ENCODE peak calls at places on chromosomes 6 and 20, in eight cellular contexts. One of them, this sample, is unnamed.
A peak's percentile ranks its signal among the peaks of the same experiment; 100 is the strongest.

GRCh38 chr6:147381734-147382133 is 126.8 kb upstream of the SAMD5 start:
- DNase-seq in heart right ventricle: no peak
- DNase-seq in AG04450: peak; percentile 11
- DNase-seq in tibial artery: no peak
- DNase-seq in GM12865: no peak
- DNase-seq in GM20000: no peak
- DNase-seq in foreskin keratinocyte: no peak
- DNase-seq in dorsolateral prefrontal cortex: no peak
- DNase-seq in this sample: no peak

GRCh38 chr6:33851959-33852358 is 48.2 kb upstream of the MLN start:
- DNase-seq in GM20000: no peak
- DNase-seq in tibial artery: no peak
- DNase-seq in dorsolateral prefrontal cortex: no peak
- DNase-seq in heart right ventricle: no peak
- DNase-seq in GM12865: peak; percentile 38
- DNase-seq in AG04450: no peak
- DNase-seq in foreskin keratinocyte: no peak
- DNase-seq in this sample: no peak

GRCh38 chr6:41591859-41592502 is 45.8 kb downstream of the FOXP4 start:
- DNase-seq in AG04450: peak; percentile 27
- DNase-seq in dorsolateral prefrontal cortex: peak; percentile 79
- DNase-seq in heart right ventricle: peak; percentile 72
- DNase-seq in GM12865: peak; percentile 70
- DNase-seq in foreskin keratinocyte: no peak
- DNase-seq in GM20000: peak; percentile 93
- DNase-seq in tibial artery: peak; percentile 72
- DNase-seq in this sample: peak; percentile 92

GRCh38 chr6:138493413-138493812 is 5.9 kb downstream of the NHSL1 start:
- DNase-seq in AG04450: no peak
- DNase-seq in heart right ventricle: no peak
- DNase-seq in GM20000: no peak
- DNase-seq in foreskin keratinocyte: peak; percentile 83
- DNase-seq in tibial artery: no peak
- DNase-seq in GM12865: no peak
- DNase-seq in dorsolateral prefrontal cortex: no peak
- DNase-seq in this sample: no peak

GRCh38 chr20:40323411-40323810 is 365.6 kb downstream of the MAFB start:
- DNase-seq in GM12865: no peak
- DNase-seq in AG04450: no peak
- DNase-seq in heart right ventricle: no peak
- DNase-seq in foreskin keratinocyte: no peak
- DNase-seq in GM20000: no peak
- DNase-seq in tibial artery: no peak
- DNase-seq in dorsolateral prefrontal cortex: no peak
- DNase-seq in this sample: no peak

GRCh38 chr6:11609324-11610071 is 71.9 kb downstream of the TMEM170B start:
- DNase-seq in dorsolateral prefrontal cortex: no peak
- DNase-seq in GM12865: no peak
- DNase-seq in AG04450: no peak
- DNase-seq in heart right ventricle: peak; percentile 45
- DNase-seq in tibial artery: peak; percentile 45
- DNase-seq in foreskin keratinocyte: no peak
- DNase-seq in GM20000: no peak
- DNase-seq in this sample: no peak

GRCh38 chr6:166444446-166444845 is 61.7 kb upstream of the MPC1 start:
- DNase-seq in foreskin keratinocyte: no peak
- DNase-seq in GM20000: no peak
- DNase-seq in AG04450: no peak
- DNase-seq in GM12865: no peak
- DNase-seq in heart right ventricle: no peak
- DNase-seq in tibial artery: no peak
- DNase-seq in dorsolateral prefrontal cortex: no peak
- DNase-seq in this sample: no peak

GRCh38 chr6:116596815-116597214 is 19.5 kb upstream of the RSPH4A start:
- DNase-seq in GM12865: no peak
- DNase-seq in dorsolateral prefrontal cortex: no peak
- DNase-seq in GM20000: no peak
- DNase-seq in foreskin keratinocyte: no peak
- DNase-seq in heart right ventricle: no peak
- DNase-seq in tibial artery: no peak
- DNase-seq in AG04450: no peak
- DNase-seq in this sample: no peak

GRCh38 chr6:72322778-72323177 is 299.1 kb upstream of the KCNQ5 start:
- DNase-seq in GM20000: no peak
- DNase-seq in GM12865: no peak
- DNase-seq in AG04450: no peak
- DNase-seq in tibial artery: no peak
- DNase-seq in heart right ventricle: no peak
- DNase-seq in foreskin keratinocyte: no peak
- DNase-seq in dorsolateral prefrontal cortex: no peak
- DNase-seq in this sample: no peak

GRCh38 chr6:138084904-138085838 is 22.0 kb downstream of the PERP start:
- DNase-seq in heart right ventricle: no peak
- DNase-seq in tibial artery: no peak
- DNase-seq in AG04450: no peak
- DNase-seq in dorsolateral prefrontal cortex: no peak
- DNase-seq in GM12865: no peak
- DNase-seq in foreskin keratinocyte: no peak
- DNase-seq in GM20000: no peak
- DNase-seq in this sample: no peak

GRCh38 chr6:148649454-148649963 is 97.3 kb upstream of the UST start:
- DNase-seq in heart right ventricle: no peak
- DNase-seq in GM20000: no peak
- DNase-seq in AG04450: no peak
- DNase-seq in dorsolateral prefrontal cortex: no peak
- DNase-seq in tibial artery: no peak
- DNase-seq in GM12865: no peak
- DNase-seq in foreskin keratinocyte: no peak
- DNase-seq in this sample: no peak
- TF ChIP-seq CTCF in heart right ventricle: no peak
- TF ChIP-seq CTCF in GM20000: no peak
- TF ChIP-seq CTCF in AG04450: no peak
- TF ChIP-seq CTCF in dorsolateral prefrontal cortex: no peak
- TF ChIP-seq CTCF in tibial artery: no peak
- TF ChIP-seq CTCF in GM12865: no peak
- TF ChIP-seq CTCF in foreskin keratinocyte: no peak
- TF ChIP-seq CTCF in this sample: no peak

DNA sequence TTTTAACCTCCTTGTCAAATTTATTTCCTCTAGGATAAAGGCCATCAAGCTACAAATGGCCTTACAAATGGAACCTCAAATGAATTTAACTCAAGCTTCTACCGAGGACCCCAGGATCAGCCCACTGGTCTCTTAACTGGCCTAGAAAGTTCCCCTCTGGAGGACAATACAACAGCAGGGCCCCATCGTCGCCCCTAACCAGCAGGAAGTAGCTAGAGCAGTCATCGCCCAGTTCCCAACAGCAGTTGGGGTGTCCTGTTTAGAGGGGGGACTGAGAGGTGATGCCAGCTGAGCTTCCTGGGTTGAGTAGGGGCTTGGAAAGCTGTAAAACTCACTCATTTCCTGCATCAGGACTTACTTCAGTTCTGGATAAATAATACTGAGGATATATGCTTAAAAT is 25.6 kb downstream of the CEP85L start:
- DNase-seq in GM12865: no peak
- DNase-seq in foreskin keratinocyte: no peak
- DNase-seq in AG04450: no peak
- DNase-seq in heart right ventricle: no peak
- DNase-seq in GM20000: no peak
- DNase-seq in dorsolateral prefrontal cortex: no peak
- DNase-seq in tibial artery: no peak
- DNase-seq in this sample: no peak
- TF ChIP-seq CTCF in GM12865: no peak
- TF ChIP-seq CTCF in foreskin keratinocyte: no peak
- TF ChIP-seq CTCF in AG04450: no peak
- TF ChIP-seq CTCF in heart right ventricle: no peak
- TF ChIP-seq CTCF in GM20000: no peak
- TF ChIP-seq CTCF in dorsolateral prefrontal cortex: no peak
- TF ChIP-seq CTCF in tibial artery: no peak
- TF ChIP-seq CTCF in this sample: no peak

DNA sequence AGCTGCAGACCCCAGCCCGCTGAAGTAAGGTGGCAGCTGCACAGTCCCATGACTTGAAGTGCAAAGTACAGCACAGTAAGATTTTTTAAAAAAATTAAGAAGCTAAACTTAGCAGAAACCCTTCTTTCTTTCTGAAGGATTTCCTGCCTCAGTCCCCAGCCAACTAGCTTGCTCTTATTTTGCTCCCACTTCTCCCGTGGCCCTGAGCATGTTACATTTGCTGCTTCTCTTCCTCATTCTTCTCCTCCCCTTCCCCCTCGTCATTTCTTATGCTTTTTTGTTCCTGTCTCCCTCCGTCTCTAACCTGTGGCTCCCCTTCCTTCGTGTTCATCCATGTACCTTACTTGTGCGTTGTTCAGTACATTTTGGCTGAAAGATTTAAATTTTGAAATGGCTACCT is 123.0 kb downstream of the SASH1 start:
- DNase-seq in tibial artery: no peak
- DNase-seq in heart right ventricle: no peak
- DNase-seq in AG04450: no peak
- DNase-seq in dorsolateral prefrontal cortex: no peak
- DNase-seq in GM12865: no peak
- DNase-seq in foreskin keratinocyte: no peak
- DNase-seq in GM20000: no peak
- DNase-seq in this sample: no peak
- TF ChIP-seq CTCF in tibial artery: no peak
- TF ChIP-seq CTCF in heart right ventricle: no peak
- TF ChIP-seq CTCF in AG04450: no peak
- TF ChIP-seq CTCF in dorsolateral prefrontal cortex: no peak
- TF ChIP-seq CTCF in GM12865: no peak
- TF ChIP-seq CTCF in foreskin keratinocyte: no peak
- TF ChIP-seq CTCF in GM20000: no peak
- TF ChIP-seq CTCF in this sample: no peak

GRCh38 chr6:99331531-99331930 is 17.9 kb downstream of the FAXC start:
- DNase-seq in AG04450: no peak
- DNase-seq in GM20000: no peak
- DNase-seq in tibial artery: no peak
- DNase-seq in heart right ventricle: no peak
- DNase-seq in dorsolateral prefrontal cortex: no peak
- DNase-seq in foreskin keratinocyte: no peak
- DNase-seq in GM12865: no peak
- DNase-seq in this sample: no peak
- TF ChIP-seq CTCF in AG04450: no peak
- TF ChIP-seq CTCF in GM20000: no peak
- TF ChIP-seq CTCF in tibial artery: no peak
- TF ChIP-seq CTCF in heart right ventricle: no peak
- TF ChIP-seq CTCF in dorsolateral prefrontal cortex: no peak
- TF ChIP-seq CTCF in foreskin keratinocyte: no peak
- TF ChIP-seq CTCF in GM12865: no peak
- TF ChIP-seq CTCF in this sample: no peak

DNA sequence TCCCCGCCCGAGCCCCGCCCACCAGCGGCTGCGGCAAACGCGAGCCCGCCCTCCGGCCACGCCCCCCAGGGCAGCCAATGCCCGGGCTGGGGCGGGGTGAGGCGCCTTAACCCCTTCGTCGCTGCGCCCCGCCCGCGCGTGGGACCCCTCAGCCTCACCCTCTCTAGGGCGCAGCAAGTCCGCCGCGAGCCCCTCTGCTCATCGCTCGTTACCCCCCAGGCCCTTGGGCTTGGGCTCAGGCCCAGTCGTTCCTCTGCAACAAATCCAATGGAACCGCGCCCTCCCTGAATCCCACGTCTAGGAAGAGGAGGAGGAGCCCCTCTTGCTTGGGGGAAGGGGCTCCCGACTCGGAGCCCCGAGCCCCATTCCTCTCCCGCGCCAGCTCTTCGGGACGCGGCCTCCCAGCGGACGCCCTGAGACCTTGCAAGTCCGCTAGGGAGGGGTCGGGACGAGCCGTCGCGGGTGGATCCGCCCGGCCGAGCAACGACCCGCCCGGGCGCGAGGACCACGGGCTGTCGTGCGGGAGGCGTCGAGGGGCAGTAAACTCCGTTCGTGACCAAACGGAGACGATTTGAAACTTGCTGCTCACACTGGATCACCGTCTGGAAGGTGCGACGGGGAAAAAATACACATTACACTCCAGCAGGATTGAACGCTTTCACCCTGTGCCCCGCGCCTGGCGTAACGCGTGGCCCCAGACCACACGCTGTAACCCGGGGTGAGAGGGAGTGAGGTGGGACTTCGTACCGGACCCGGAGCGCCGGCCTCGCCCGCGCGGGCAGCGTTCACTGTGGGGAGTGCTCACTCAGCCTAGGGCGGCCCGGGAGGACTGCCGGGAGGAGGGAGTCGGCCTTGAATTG is 463 bp upstream of the LZTS3 start:
- DNase-seq in GM12865: peak; percentile 85
- DNase-seq in dorsolateral prefrontal cortex: peak; percentile 93
- DNase-seq in tibial artery: peak; percentile 84
- DNase-seq in foreskin keratinocyte: peak; percentile 32
- DNase-seq in GM20000: peak; percentile 99
- DNase-seq in AG04450: peak; percentile 23
- DNase-seq in heart right ventricle: peak; percentile 94
- DNase-seq in this sample: peak; percentile 99
- TF ChIP-seq CTCF in GM12865: no peak
- TF ChIP-seq CTCF in dorsolateral prefrontal cortex: no peak
- TF ChIP-seq CTCF in tibial artery: peak; percentile 28
- TF ChIP-seq CTCF in foreskin keratinocyte: peak; percentile 8
- TF ChIP-seq CTCF in GM20000: peak; percentile 12
- TF ChIP-seq CTCF in AG04450: no peak
- TF ChIP-seq CTCF in heart right ventricle: no peak
- TF ChIP-seq CTCF in this sample: no peak

DNA sequence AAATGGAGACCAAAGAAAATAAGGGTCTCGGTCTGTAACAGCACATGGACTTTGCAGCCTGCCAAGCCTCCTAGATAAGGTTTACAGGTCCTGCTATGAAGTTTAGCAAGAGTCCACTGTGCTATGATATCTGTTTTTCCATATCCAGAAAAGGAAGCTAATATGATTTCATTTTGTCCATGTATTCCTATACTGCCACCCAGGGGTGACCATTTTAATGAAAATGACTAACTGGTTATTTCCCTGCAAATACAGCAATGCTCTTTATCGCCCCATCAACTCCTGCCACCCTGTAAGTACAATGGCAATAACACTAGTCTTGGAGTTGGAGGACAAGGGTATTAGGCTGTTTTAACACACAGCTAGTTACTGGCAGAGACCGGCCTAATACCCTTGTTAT is 115.2 kb upstream of the GLP1R start:
- DNase-seq in GM12865: peak; percentile 1
- DNase-seq in GM20000: peak; percentile 9
- DNase-seq in tibial artery: no peak
- DNase-seq in foreskin keratinocyte: peak; percentile 6
- DNase-seq in AG04450: no peak
- DNase-seq in heart right ventricle: no peak
- DNase-seq in dorsolateral prefrontal cortex: no peak
- DNase-seq in this sample: no peak
- TF ChIP-seq CTCF in GM12865: peak; percentile 11
- TF ChIP-seq CTCF in GM20000: no peak
- TF ChIP-seq CTCF in tibial artery: no peak
- TF ChIP-seq CTCF in foreskin keratinocyte: peak; percentile 68
- TF ChIP-seq CTCF in AG04450: peak; percentile 25
- TF ChIP-seq CTCF in heart right ventricle: no peak
- TF ChIP-seq CTCF in dorsolateral prefrontal cortex: peak; percentile 25
- TF ChIP-seq CTCF in this sample: peak; percentile 13

GRCh38 chr20:53786445-53787267 is 193.0 kb upstream of the ZNF217 start:
- DNase-seq in tibial artery: no peak
- DNase-seq in GM20000: no peak
- DNase-seq in GM12865: no peak
- DNase-seq in AG04450: no peak
- DNase-seq in foreskin keratinocyte: no peak
- DNase-seq in dorsolateral prefrontal cortex: no peak
- DNase-seq in heart right ventricle: no peak
- DNase-seq in this sample: no peak
- TF ChIP-seq CTCF in tibial artery: no peak
- TF ChIP-seq CTCF in GM20000: no peak
- TF ChIP-seq CTCF in GM12865: no peak
- TF ChIP-seq CTCF in AG04450: no peak
- TF ChIP-seq CTCF in foreskin keratinocyte: peak; percentile 30
- TF ChIP-seq CTCF in dorsolateral prefrontal cortex: no peak
- TF ChIP-seq CTCF in heart right ventricle: no peak
- TF ChIP-seq CTCF in this sample: no peak